ENCODE peak calls at places on chromosomes 4 and X, in four cellular contexts. One of them, this sample, is unnamed. For H3K27me3, the result is how much of the 10 kb centered on the place peaks cover.

GRCh38 chr4:112167790-112168189 is 22.5 kb downstream of the FAM241A start:
- DNase-seq in fibroblast of lung: no peak
- DNase-seq in dorsolateral prefrontal cortex: no peak
- DNase-seq in uterus: no peak
- DNase-seq in this sample: no peak

GRCh38 chrX:101051549-101052302 is at the start of gene TRMT2B:
- DNase-seq in fibroblast of lung: peak
- DNase-seq in dorsolateral prefrontal cortex: peak
- DNase-seq in uterus: peak
- DNase-seq in this sample: peak

GRCh38 chr4:3516836-3517730 is 15.1 kb downstream of the LRPAP1 start:
- DNase-seq in fibroblast of lung: no peak
- DNase-seq in dorsolateral prefrontal cortex: no peak
- DNase-seq in uterus: no peak
- DNase-seq in this sample: peak

GRCh38 chrX:137052641-137053235 is 18.9 kb upstream of the GPR101 start:
- DNase-seq in fibroblast of lung: no peak
- DNase-seq in dorsolateral prefrontal cortex: no peak
- DNase-seq in uterus: no peak
- DNase-seq in this sample: no peak

GRCh38 chr4:12421364-12421763 is 992.7 kb upstream of the HS3ST1 start:
- DNase-seq in fibroblast of lung: no peak
- DNase-seq in dorsolateral prefrontal cortex: no peak
- DNase-seq in uterus: no peak
- DNase-seq in this sample: no peak

GRCh38 chrX:105822138-105823091 is at the start of gene NRK:
- DNase-seq in fibroblast of lung: peak
- DNase-seq in dorsolateral prefrontal cortex: no peak
- DNase-seq in uterus: peak
- DNase-seq in this sample: peak

GRCh38 chr4:112766422-112766821 is 129.5 kb downstream of the LARP7 start:
- DNase-seq in fibroblast of lung: peak
- DNase-seq in dorsolateral prefrontal cortex: no peak
- DNase-seq in uterus: no peak
- DNase-seq in this sample: no peak

GRCh38 chr4:40170588-40170987 is 26.2 kb upstream of the RHOH start:
- DNase-seq in fibroblast of lung: no peak
- DNase-seq in dorsolateral prefrontal cortex: no peak
- DNase-seq in uterus: no peak
- DNase-seq in this sample: no peak

GRCh38 chr4:138138774-138139173 is 103.4 kb downstream of the SLC7A11 start:
- DNase-seq in fibroblast of lung: no peak
- DNase-seq in dorsolateral prefrontal cortex: no peak
- DNase-seq in uterus: no peak
- DNase-seq in this sample: no peak

GRCh38 chrX:100731441-100732281 is at the start of gene SYTL4:
- DNase-seq in fibroblast of lung: no peak
- DNase-seq in dorsolateral prefrontal cortex: no peak
- DNase-seq in uterus: peak
- DNase-seq in this sample: peak

GRCh38 chrX:118872102-118872566 is 48.5 kb downstream of the ZCCHC12 start:
- DNase-seq in fibroblast of lung: no peak
- DNase-seq in dorsolateral prefrontal cortex: no peak
- DNase-seq in uterus: no peak
- DNase-seq in this sample: no peak

GRCh38 chr4:16238304-16238703 is 12.0 kb upstream of the TAPT1 start:
- DNase-seq in fibroblast of lung: no peak
- DNase-seq in dorsolateral prefrontal cortex: no peak
- DNase-seq in uterus: no peak
- DNase-seq in this sample: no peak

GRCh38 chr4:89249716-89250361 is 57.8 kb downstream of the GPRIN3 start:
- DNase-seq in fibroblast of lung: no peak
- DNase-seq in dorsolateral prefrontal cortex: no peak
- DNase-seq in uterus: no peak
- DNase-seq in this sample: no peak

GRCh38 chr4:132227349-132228165 is 921.5 kb upstream of the PCDH10 start:
- DNase-seq in fibroblast of lung: peak
- DNase-seq in dorsolateral prefrontal cortex: no peak
- DNase-seq in uterus: no peak
- DNase-seq in this sample: peak

GRCh38 chr4:14348506-14348905 is 653.8 kb upstream of the CPEB2 start:
- DNase-seq in fibroblast of lung: peak
- DNase-seq in dorsolateral prefrontal cortex: no peak
- DNase-seq in uterus: no peak
- DNase-seq in this sample: no peak

GRCh38 chrX:55524487-55524886 is 34.8 kb upstream of the USP51 start:
- DNase-seq in fibroblast of lung: peak
- DNase-seq in dorsolateral prefrontal cortex: no peak
- DNase-seq in uterus: no peak
- DNase-seq in this sample: no peak

GRCh38 chr4:63296773-63297172 is 1112.5 kb downstream of the TECRL start:
- DNase-seq in fibroblast of lung: no peak
- DNase-seq in dorsolateral prefrontal cortex: no peak
- DNase-seq in uterus: no peak
- DNase-seq in this sample: no peak

GRCh38 chr4:15396157-15396800 is 31.6 kb upstream of the C1QTNF7 start:
- DNase-seq in fibroblast of lung: peak
- DNase-seq in dorsolateral prefrontal cortex: no peak
- DNase-seq in uterus: no peak
- DNase-seq in this sample: peak

GRCh38 chrX:121356139-121356849 is 308.9 kb downstream of the GLUD2 start:
- DNase-seq in fibroblast of lung: no peak
- DNase-seq in dorsolateral prefrontal cortex: no peak
- DNase-seq in uterus: no peak
- DNase-seq in this sample: no peak

GRCh38 chrX:71667328-71668247 is at the start of gene LOC101059915:
- DNase-seq in fibroblast of lung: no peak
- DNase-seq in dorsolateral prefrontal cortex: no peak
- DNase-seq in uterus: peak
- DNase-seq in this sample: no peak

GRCh38 chrX:121987163-121987562 is 939.8 kb downstream of the GLUD2 start:
- DNase-seq in fibroblast of lung: no peak
- DNase-seq in dorsolateral prefrontal cortex: no peak
- DNase-seq in uterus: no peak
- DNase-seq in this sample: no peak

GRCh38 chr4:12050357-12050756 is 621.7 kb upstream of the HS3ST1 start:
- DNase-seq in fibroblast of lung: no peak
- DNase-seq in dorsolateral prefrontal cortex: no peak
- DNase-seq in uterus: no peak
- DNase-seq in this sample: no peak

GRCh38 chrX:154987940-154988339 is 34.6 kb downstream of the F8 start:
- DNase-seq in fibroblast of lung: no peak
- DNase-seq in dorsolateral prefrontal cortex: no peak
- DNase-seq in uterus: no peak
- DNase-seq in this sample: no peak

GRCh38 chrX:149540133-149540620 is 635 bp upstream of the EOLA1 start:
- DNase-seq in fibroblast of lung: peak
- DNase-seq in dorsolateral prefrontal cortex: peak
- DNase-seq in uterus: peak
- DNase-seq in this sample: no peak

GRCh38 chr4:152094851-152095700 is 334.3 kb upstream of the GATB start:
- DNase-seq in fibroblast of lung: peak
- DNase-seq in dorsolateral prefrontal cortex: no peak
- DNase-seq in uterus: no peak
- DNase-seq in this sample: no peak

GRCh38 chr4:105909699-105910340 is 14.5 kb downstream of the NPNT start:
- DNase-seq in fibroblast of lung: peak
- DNase-seq in dorsolateral prefrontal cortex: no peak
- DNase-seq in uterus: no peak
- DNase-seq in this sample: no peak

GRCh38 chr4:24172406-24172805 is 282.6 kb upstream of the PPARGC1A start:
- DNase-seq in fibroblast of lung: no peak
- DNase-seq in dorsolateral prefrontal cortex: no peak
- DNase-seq in uterus: no peak
- DNase-seq in this sample: no peak

GRCh38 chr4:24166501-24166900 is 276.7 kb upstream of the PPARGC1A start:
- DNase-seq in fibroblast of lung: no peak
- DNase-seq in dorsolateral prefrontal cortex: no peak
- DNase-seq in uterus: no peak
- DNase-seq in this sample: no peak

GRCh38 chr4:24169956-24170355 is 280.1 kb upstream of the PPARGC1A start:
- DNase-seq in fibroblast of lung: no peak
- DNase-seq in dorsolateral prefrontal cortex: no peak
- DNase-seq in uterus: no peak
- DNase-seq in this sample: no peak

GRCh38 chr4:24164797-24165196 is 274.9 kb upstream of the PPARGC1A start:
- DNase-seq in fibroblast of lung: no peak
- DNase-seq in dorsolateral prefrontal cortex: no peak
- DNase-seq in uterus: no peak
- DNase-seq in this sample: no peak

DNA sequence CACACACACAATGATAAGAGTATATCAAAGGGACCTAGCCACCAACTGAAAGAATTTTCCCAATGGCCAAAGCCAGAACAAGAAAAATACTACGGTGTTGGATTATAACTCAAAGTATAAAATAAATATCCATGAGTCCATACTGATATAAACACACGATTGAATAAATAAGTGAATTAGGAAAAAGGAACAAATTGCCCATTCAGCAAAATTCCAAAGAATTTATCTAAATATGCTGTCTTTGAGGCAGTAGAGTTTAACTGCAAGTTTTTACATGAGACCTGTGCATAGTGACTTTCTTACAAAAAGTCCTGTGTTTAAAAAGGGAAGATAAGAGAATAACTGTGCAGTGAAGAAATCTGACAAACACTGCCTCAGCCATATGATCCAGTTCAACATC is 278.8 kb upstream of the PPARGC1A start:
- DNase-seq in fibroblast of lung: no peak
- DNase-seq in dorsolateral prefrontal cortex: no peak
- DNase-seq in uterus: no peak
- DNase-seq in this sample: no peak
- H3K27ac ChIP-seq in fibroblast of lung: no peak
- H3K27ac ChIP-seq in dorsolateral prefrontal cortex: no peak
- H3K27ac ChIP-seq in uterus: no peak
- H3K27ac ChIP-seq in this sample: no peak

DNA sequence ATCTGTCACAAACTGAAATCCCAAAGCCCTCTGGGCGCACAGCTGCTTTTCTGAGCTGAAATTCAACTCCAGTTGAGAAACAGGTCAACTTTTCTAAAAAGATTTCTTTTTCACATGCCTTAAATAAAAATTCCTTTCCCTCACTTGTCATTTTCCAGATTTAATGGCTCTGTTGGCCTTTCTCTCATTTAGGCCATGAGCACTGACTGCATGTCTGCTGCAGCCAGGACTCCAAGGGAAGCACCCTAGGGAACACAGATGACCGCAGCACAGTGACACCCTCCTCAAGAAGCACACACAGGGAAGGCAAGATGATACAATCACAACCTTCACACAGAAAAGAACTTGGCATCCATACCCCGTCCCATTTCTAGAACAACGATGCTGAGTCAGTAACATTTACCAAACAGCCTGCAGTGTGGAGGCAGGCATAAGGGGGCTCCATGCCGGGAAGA is 34.2 kb downstream of the AFAP1 start:
- DNase-seq in fibroblast of lung: peak
- DNase-seq in dorsolateral prefrontal cortex: no peak
- DNase-seq in uterus: peak
- DNase-seq in this sample: no peak
- H3K27me3 ChIP-seq in fibroblast of lung: under half
- H3K27me3 ChIP-seq in dorsolateral prefrontal cortex: under half
- H3K27me3 ChIP-seq in uterus: under half
- H3K27me3 ChIP-seq in this sample: under half

DNA sequence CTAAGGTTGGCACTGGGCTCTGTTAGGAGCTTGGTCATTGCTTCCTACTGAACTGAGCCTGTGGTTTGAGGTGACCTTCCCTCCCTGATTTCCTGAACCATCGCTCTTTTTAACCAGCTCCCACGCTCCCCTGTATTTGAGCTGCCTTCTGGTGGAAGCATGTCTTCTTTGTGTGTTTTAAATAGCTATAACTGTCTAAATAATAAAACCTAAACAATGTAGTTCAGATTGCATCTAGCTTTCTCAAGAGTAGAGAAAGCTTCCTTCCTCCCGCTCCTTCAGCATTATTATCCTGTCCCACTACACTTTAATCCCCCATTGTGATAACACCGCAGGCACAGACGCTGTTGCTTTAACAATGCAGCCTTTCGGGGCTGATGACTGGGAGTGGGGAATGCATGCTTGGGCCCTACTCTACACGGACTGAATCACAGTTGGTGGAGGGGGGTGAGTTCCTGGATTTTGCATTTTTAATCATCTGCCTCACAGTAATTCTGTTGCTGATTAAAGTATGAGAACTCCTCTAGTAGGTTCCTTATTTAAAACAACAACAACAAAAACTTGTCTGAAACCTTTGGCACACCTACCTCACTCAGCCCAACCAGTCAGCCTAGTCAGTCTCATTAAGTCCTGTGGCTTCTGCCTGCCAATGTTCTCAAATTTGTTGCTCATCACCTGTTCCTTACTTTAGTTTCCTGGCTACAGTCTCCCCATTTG is 6.6 kb downstream of the SMS start:
- DNase-seq in fibroblast of lung: no peak
- DNase-seq in dorsolateral prefrontal cortex: no peak
- DNase-seq in uterus: no peak
- DNase-seq in this sample: peak
- H3K27ac ChIP-seq in fibroblast of lung: peak
- H3K27ac ChIP-seq in dorsolateral prefrontal cortex: no peak
- H3K27ac ChIP-seq in uterus: peak
- H3K27ac ChIP-seq in this sample: peak

GRCh38 chr4:73945674-73946449 is 36.0 kb downstream of the PF4 start:
- DNase-seq in fibroblast of lung: no peak
- DNase-seq in dorsolateral prefrontal cortex: no peak
- DNase-seq in uterus: no peak
- DNase-seq in this sample: no peak

GRCh38 chr4:73945140-73945539 is 36.7 kb downstream of the PF4 start:
- DNase-seq in fibroblast of lung: no peak
- DNase-seq in dorsolateral prefrontal cortex: no peak
- DNase-seq in uterus: no peak
- DNase-seq in this sample: no peak

GRCh38 chr4:73944061-73944875 is 37.6 kb downstream of the PF4 start:
- DNase-seq in fibroblast of lung: peak
- DNase-seq in dorsolateral prefrontal cortex: no peak
- DNase-seq in uterus: no peak
- DNase-seq in this sample: peak

GRCh38 chr4:73948990-73949706 is 32.7 kb downstream of the PF4 start:
- DNase-seq in fibroblast of lung: no peak
- DNase-seq in dorsolateral prefrontal cortex: no peak
- DNase-seq in uterus: no peak
- DNase-seq in this sample: no peak

DNA sequence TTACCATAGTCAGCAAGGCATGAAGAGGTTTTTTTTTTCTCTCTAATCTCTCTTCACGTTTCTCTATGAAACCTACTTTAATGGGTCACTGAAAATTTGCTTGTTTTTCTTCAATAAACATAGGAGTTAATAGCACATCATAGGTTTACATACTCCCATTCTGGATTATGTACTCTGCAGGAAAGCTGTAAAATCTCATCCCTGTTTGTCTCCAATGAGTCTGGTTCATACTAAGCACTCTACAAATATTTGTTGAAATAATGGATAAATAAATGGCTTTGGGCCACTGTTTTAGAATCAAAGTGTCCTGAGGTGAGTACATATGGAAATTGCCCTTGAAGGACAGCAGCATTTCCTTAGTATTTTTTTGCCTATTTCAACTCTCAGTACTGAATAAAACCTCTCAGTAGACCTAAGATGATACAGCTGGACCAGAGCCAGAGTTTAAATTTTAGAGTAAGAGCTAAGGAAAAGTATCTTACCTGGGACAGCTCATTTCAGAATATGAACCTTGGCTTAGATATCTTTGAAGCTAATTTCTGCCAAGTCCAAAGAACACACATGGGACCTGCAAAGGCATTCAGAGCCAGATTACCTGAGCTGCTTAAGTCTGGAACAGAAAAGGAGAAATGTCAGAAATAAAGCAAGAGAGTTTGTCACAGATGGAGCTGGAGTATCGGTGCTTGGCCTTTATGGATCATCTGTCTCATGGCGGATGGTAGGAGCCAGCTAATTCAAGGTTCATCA is 34.4 kb downstream of the PF4 start:
- DNase-seq in fibroblast of lung: no peak
- DNase-seq in dorsolateral prefrontal cortex: no peak
- DNase-seq in uterus: no peak
- DNase-seq in this sample: no peak
- H3K27me3 ChIP-seq in fibroblast of lung: under half
- H3K27me3 ChIP-seq in dorsolateral prefrontal cortex: under half
- H3K27me3 ChIP-seq in uterus: under half
- H3K27me3 ChIP-seq in this sample: under half